ENCODE peak calls at places on chromosomes 12 and 14, in five cellular contexts. K is HEK293T, B is cardiac fibroblast, U is T-helper 1 cell, G is activated T-helper 1 cell treated with Interleukin-2 at 50 U/mL for 16 hours. I is an unnamed sample.

GRCh38 chr14:64581817-64582216 is 32.1 kb downstream of the PPP1R36 start:
- DNase-seq in K (no peak), B (no peak), U (no peak), G (no peak), I (no peak)

GRCh38 chr12:24293549-24293948 is 344.1 kb upstream of the SOX5 start:
- DNase-seq in K (no peak), B (no peak), U (no peak), G (no peak), I (no peak)

GRCh38 chr14:74563233-74563585 is 48.8 kb downstream of the LTBP2 start:
- DNase-seq in K (no peak), B (peak), U (no peak), G (no peak), I (no peak)

GRCh38 chr14:99964979-99965378 is 100.2 kb upstream of the EVL start:
- DNase-seq in K (no peak), B (no peak), U (no peak), G (no peak), I (no peak)

GRCh38 chr12:1126089-1126488 is 135.1 kb downstream of the ERC1 start:
- DNase-seq in K (no peak), B (no peak), U (no peak), G (no peak), I (no peak)

GRCh38 chr12:89237763-89238162 is 114.5 kb downstream of the DUSP6 start:
- DNase-seq in K (no peak), B (no peak), U (no peak), G (no peak), I (no peak)

GRCh38 chr12:104494137-104494815 is 37.5 kb downstream of the CHST11 start:
- DNase-seq in K (no peak), B (peak), U (no peak), G (peak), I (peak)

GRCh38 chr14:54329082-54329695 is 67.6 kb upstream of the CDKN3 start:
- DNase-seq in K (peak), B (peak), U (no peak), G (no peak), I (no peak)

GRCh38 chr12:93539821-93540220 is 32.7 kb upstream of the SOCS2 start:
- DNase-seq in K (no peak), B (no peak), U (no peak), G (no peak), I (no peak)

GRCh38 chr14:21825147-21825743 is 151.6 kb upstream of the OR4E1 start:
- DNase-seq in K (peak), B (peak), U (peak), G (no peak), I (peak)

GRCh38 chr14:104869669-104870367 is 4.8 kb downstream of the CEP170B start:
- DNase-seq in K (no peak), B (no peak), U (no peak), G (no peak), I (no peak)

I was measured in T follicular helper cell.